ENCODE peak calls at places on chromosomes 12 and 14, in nine cellular contexts. E is IMR-90, W is A549, K is K562, V is adrenal gland, I is sigmoid colon, R is uterus, Y is esophagus squamous epithelium, D is vagina. N is an unnamed sample.

GRCh38 chr12:11758838-11759509 is 109.5 kb downstream of the ETV6 start:
- DNase-seq in E (peak; percentile 47), W (no peak), K (no peak), V (peak; percentile 75), I (no peak), R (no peak), Y (peak; percentile 10), D (no peak), N (no peak)

GRCh38 chr12:77724367-77724957 is 106.2 kb upstream of the NAV3 start:
- DNase-seq in E (peak; percentile 45), W (peak; percentile 50), K (no peak), V (no peak), I (no peak), R (no peak), Y (no peak), D (no peak), N (no peak)

GRCh38 chr12:131793623-131794022 is 34.6 kb upstream of the MMP17 start:
- DNase-seq in E (peak; percentile 17), W (no peak), K (no peak), V (no peak), I (no peak), R (peak; percentile 38), Y (no peak), D (no peak), N (no peak)

GRCh38 chr12:117559978-117560377 is 198.6 kb upstream of the NOS1 start:
- DNase-seq in E (no peak), W (no peak), K (no peak), V (no peak), I (no peak), R (no peak), Y (no peak), D (no peak), N (no peak)

GRCh38 chr12:40684986-40685385 is 7.3 kb upstream of the CNTN1 start:
- DNase-seq in E (no peak), W (no peak), K (no peak), V (no peak), I (no peak), R (no peak), Y (no peak), D (no peak), N (no peak)

GRCh38 chr14:71143391-71144290 is 236.4 kb downstream of the PCNX1 start:
- DNase-seq in E (peak; percentile 80), W (peak; percentile 18), K (peak; percentile 19), V (peak; percentile 87), I (no peak), R (no peak), Y (no peak), D (no peak), N (no peak)

GRCh38 chr12:77603923-77604322 is 226.8 kb upstream of the NAV3 start:
- DNase-seq in E (no peak), W (no peak), K (no peak), V (no peak), I (no peak), R (no peak), Y (no peak), D (no peak), N (no peak)

GRCh38 chr12:13444076-13444475 is 247.6 kb downstream of the EMP1 start:
- DNase-seq in E (no peak), W (no peak), K (no peak), V (no peak), I (no peak), R (no peak), Y (no peak), D (no peak), N (no peak)

GRCh38 chr12:107129315-107129930 is 36.1 kb upstream of the CRY1 start:
- DNase-seq in E (no peak), W (no peak), K (no peak), V (no peak), I (no peak), R (no peak), Y (no peak), D (no peak), N (no peak)

GRCh38 chr12:386651-387050 is 2.5 kb downstream of the KDM5A start:
- DNase-seq in E (peak; percentile 75), W (no peak), K (no peak), V (no peak), I (no peak), R (no peak), Y (no peak), D (no peak), N (no peak)

GRCh38 chr12:86376052-86376451 is 119.9 kb upstream of the MGAT4C start:
- DNase-seq in E (no peak), W (peak; percentile 31), K (no peak), V (no peak), I (no peak), R (no peak), Y (no peak), D (no peak), N (no peak)

GRCh38 chr14:33493329-33493728 is 457.5 kb downstream of the EGLN3 start:
- DNase-seq in E (no peak), W (no peak), K (no peak), V (no peak), I (no peak), R (no peak), Y (no peak), D (no peak), N (no peak)

GRCh38 chr12:8950287-8950574 is 786 bp upstream of the M6PR start:
- DNase-seq in E (no peak), W (no peak), K (no peak), V (no peak), I (no peak), R (no peak), Y (no peak), D (no peak), N (no peak)

GRCh38 chr14:29350496-29350895 is 577.2 kb downstream of the PRKD1 start:
- DNase-seq in E (no peak), W (no peak), K (no peak), V (no peak), I (no peak), R (no peak), Y (no peak), D (no peak), N (no peak)
- H3K27ac ChIP-seq in E (no peak overlapping the region), W (no peak overlapping the region), K (no peak overlapping the region), V (no peak overlapping the region), I (no peak overlapping the region), R (no peak overlapping the region), Y (no peak overlapping the region), D (no peak overlapping the region), N (no peak overlapping the region)

GRCh38 chr14:75295061-75295461 is 16.4 kb downstream of the FOS start:
- DNase-seq in E (peak; percentile 78), W (peak; percentile 87), K (peak; percentile 59), V (peak; percentile 83), I (peak; percentile 88), R (peak; percentile 65), Y (no peak), D (no peak), N (no peak)
- H3K4me1 ChIP-seq in E (peaks cover 4% of the 10 kb centered on the region), W (peaks cover 26% of the 10 kb centered on the region), K (peaks cover 24% of the 10 kb centered on the region), V (peaks cover 34% of the 10 kb centered on the region), I (peaks cover 20% of the 10 kb centered on the region), R (no peaks in the 10 kb centered on the region), Y (peaks cover 66% of the 10 kb centered on the region), D (peaks cover 34% of the 10 kb centered on the region), N (peaks cover 43% of the 10 kb centered on the region)

GRCh38 chr12:26124491-26125450 is at the start of gene BHLHE41:
- DNase-seq in E (peak; percentile 36), W (no peak), K (peak; percentile 53), V (peak; percentile 91), I (peak; percentile 92), R (peak; percentile 82), Y (peak; percentile 21), D (no peak), N (peak; percentile 95)

GRCh38 chr12:26125451-26126339 is 858 bp upstream of the BHLHE41 start:
- DNase-seq in E (peak; percentile 73), W (peak; percentile 82), K (peak; percentile 17), V (peak; percentile 95), I (peak; percentile 93), R (peak; percentile 80), Y (peak; percentile 16), D (no peak), N (peak; percentile 92)

GRCh38 chr12:26128180-26128579 is 3.3 kb upstream of the BHLHE41 start:
- DNase-seq in E (no peak), W (no peak), K (no peak), V (no peak), I (no peak), R (no peak), Y (no peak), D (no peak), N (no peak)

GRCh38 chr12:26127404-26127803 is 2.6 kb upstream of the BHLHE41 start:
- DNase-seq in E (no peak), W (no peak), K (no peak), V (no peak), I (no peak), R (no peak), Y (no peak), D (no peak), N (no peak)

DNA sequence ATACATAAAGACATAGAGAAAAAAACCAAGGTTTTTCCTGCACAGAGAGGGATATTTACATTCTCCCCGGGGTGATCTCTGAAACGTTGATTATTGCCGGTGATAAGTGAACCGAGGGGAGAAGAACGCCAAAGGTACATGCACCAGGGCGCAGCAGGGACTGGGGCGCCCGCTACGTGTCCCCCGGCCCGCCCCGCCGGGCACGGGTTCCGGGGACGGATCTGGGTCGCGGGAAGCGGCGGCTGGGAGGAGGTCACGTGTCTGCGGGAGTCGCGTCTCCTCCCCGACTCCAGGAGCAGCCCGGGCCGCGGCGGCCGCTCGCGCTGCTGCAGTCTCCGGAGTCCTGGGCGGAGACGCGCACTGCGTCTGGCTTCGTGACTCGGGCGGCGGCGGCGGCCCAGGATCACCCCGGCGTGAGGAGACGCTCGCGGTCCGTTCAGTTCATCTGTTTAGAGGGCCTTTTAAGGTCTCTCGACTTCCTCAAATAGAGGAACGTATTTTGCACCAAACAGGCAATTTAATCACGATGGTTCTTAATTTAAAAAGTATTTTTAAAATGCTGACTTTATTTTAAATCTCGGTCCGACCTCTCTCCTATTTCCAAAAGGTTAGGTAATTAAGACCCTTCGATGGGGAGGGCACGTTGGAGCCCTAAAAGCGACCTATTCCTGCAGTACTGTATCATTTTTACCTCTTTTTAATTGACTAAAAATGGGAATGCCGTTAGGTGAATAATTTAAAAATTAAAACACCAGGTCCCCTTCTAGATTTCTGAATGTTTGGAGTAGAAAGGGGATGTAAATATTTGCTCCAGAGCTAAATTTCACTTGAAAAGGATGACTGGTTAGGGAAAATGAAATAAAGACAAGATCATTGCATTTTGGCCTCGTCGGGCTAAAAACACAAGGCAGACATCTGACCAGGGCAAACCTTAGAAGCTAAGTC is 1.8 kb upstream of the BHLHE41 start:
- DNase-seq in E (peak; percentile 80), W (peak; percentile 80), K (peak; percentile 51), V (peak; percentile 94), I (peak; percentile 96), R (peak; percentile 87), Y (peak; percentile 34), D (no peak), N (peak; percentile 95)
- TF ChIP-seq POLR2A in E (no peak), W (no peak), K (no peak), V (peak; percentile 63), I (no peak), R (peak; percentile 22), Y (no peak), D (peak; percentile 40), N (no peak)

GRCh38 chr12:26783133-26783531 is 49.9 kb downstream of the ITPR2 start:
- DNase-seq in E (no peak), W (no peak), K (no peak), V (no peak), I (no peak), R (no peak), Y (no peak), D (no peak), N (no peak)
- H3K27ac ChIP-seq in E (no peak overlapping the region), W (no peak overlapping the region), K (no peak overlapping the region), V (no peak overlapping the region), I (no peak overlapping the region), R (no peak overlapping the region), Y (peak overlapping the region; percentile 15), D (no peak overlapping the region), N (no peak overlapping the region)

GRCh38 chr12:1881936-1882335 is 36.5 kb downstream of the CACNA2D4 start:
- DNase-seq in E (no peak), W (no peak), K (no peak), V (no peak), I (no peak), R (no peak), Y (no peak), D (peak; percentile 64), N (peak; percentile 50)
- H3K4me1 ChIP-seq in E (no peaks in the 10 kb centered on the region), W (no peaks in the 10 kb centered on the region), K (peaks cover 12% of the 10 kb centered on the region), V (no peaks in the 10 kb centered on the region), I (no peaks in the 10 kb centered on the region), R (no peaks in the 10 kb centered on the region), Y (no peaks in the 10 kb centered on the region), D (no peaks in the 10 kb centered on the region), N (no peaks in the 10 kb centered on the region)